ENCODE peak calls at places on chromosomes 13 and 19, in ten cellular contexts. One of them, this sample, is unnamed.

GRCh38 chr13:102846261-102847015 is 606 bp downstream of the ERCC5 start:
- DNase-seq in CD8-positive, alpha-beta T cell: peak
- DNase-seq in neural crest cell: peak
- DNase-seq in fibroblast of pulmonary artery: peak
- DNase-seq in omental fat pad: no peak
- DNase-seq in spleen: peak
- DNase-seq in body of pancreas: peak
- DNase-seq in osteocyte: no peak
- DNase-seq in foreskin fibroblast: no peak
- DNase-seq in IMR-90: peak
- DNase-seq in this sample: peak

GRCh38 chr19:55857149-55857548 is 20.8 kb downstream of the NLRP4 start:
- DNase-seq in CD8-positive, alpha-beta T cell: no peak
- DNase-seq in neural crest cell: no peak
- DNase-seq in fibroblast of pulmonary artery: no peak
- DNase-seq in omental fat pad: no peak
- DNase-seq in spleen: no peak
- DNase-seq in body of pancreas: no peak
- DNase-seq in osteocyte: no peak
- DNase-seq in foreskin fibroblast: no peak
- DNase-seq in IMR-90: no peak
- DNase-seq in this sample: no peak

GRCh38 chr13:32309312-32309711 is 5.9 kb downstream of the ZAR1L start:
- DNase-seq in CD8-positive, alpha-beta T cell: no peak
- DNase-seq in neural crest cell: no peak
- DNase-seq in fibroblast of pulmonary artery: no peak
- DNase-seq in omental fat pad: no peak
- DNase-seq in spleen: no peak
- DNase-seq in body of pancreas: no peak
- DNase-seq in osteocyte: no peak
- DNase-seq in foreskin fibroblast: no peak
- DNase-seq in IMR-90: peak
- DNase-seq in this sample: no peak

GRCh38 chr13:57982782-57983181 is 351.2 kb downstream of the PCDH17 start:
- DNase-seq in CD8-positive, alpha-beta T cell: no peak
- DNase-seq in neural crest cell: no peak
- DNase-seq in fibroblast of pulmonary artery: no peak
- DNase-seq in omental fat pad: no peak
- DNase-seq in spleen: no peak
- DNase-seq in body of pancreas: no peak
- DNase-seq in osteocyte: no peak
- DNase-seq in foreskin fibroblast: no peak
- DNase-seq in IMR-90: no peak
- DNase-seq in this sample: no peak

GRCh38 chr19:6740589-6741348 is 1.3 kb downstream of the TRIP10 start:
- DNase-seq in CD8-positive, alpha-beta T cell: no peak
- DNase-seq in neural crest cell: peak
- DNase-seq in fibroblast of pulmonary artery: no peak
- DNase-seq in omental fat pad: no peak
- DNase-seq in spleen: peak
- DNase-seq in body of pancreas: peak
- DNase-seq in osteocyte: peak
- DNase-seq in foreskin fibroblast: no peak
- DNase-seq in IMR-90: peak
- DNase-seq in this sample: no peak

GRCh38 chr13:76717092-76717491 is 169.1 kb downstream of the KCTD12 start:
- DNase-seq in CD8-positive, alpha-beta T cell: no peak
- DNase-seq in neural crest cell: no peak
- DNase-seq in fibroblast of pulmonary artery: no peak
- DNase-seq in omental fat pad: no peak
- DNase-seq in spleen: no peak
- DNase-seq in body of pancreas: no peak
- DNase-seq in osteocyte: no peak
- DNase-seq in foreskin fibroblast: no peak
- DNase-seq in IMR-90: peak
- DNase-seq in this sample: peak

GRCh38 chr13:100040196-100040595 is 48.7 kb upstream of the PCCA start:
- DNase-seq in CD8-positive, alpha-beta T cell: no peak
- DNase-seq in neural crest cell: no peak
- DNase-seq in fibroblast of pulmonary artery: no peak
- DNase-seq in omental fat pad: no peak
- DNase-seq in spleen: no peak
- DNase-seq in body of pancreas: no peak
- DNase-seq in osteocyte: no peak
- DNase-seq in foreskin fibroblast: no peak
- DNase-seq in IMR-90: no peak
- DNase-seq in this sample: no peak

GRCh38 chr13:79901336-79901735 is 420.4 kb downstream of the NDFIP2 start:
- DNase-seq in CD8-positive, alpha-beta T cell: no peak
- DNase-seq in neural crest cell: no peak
- DNase-seq in fibroblast of pulmonary artery: peak
- DNase-seq in omental fat pad: no peak
- DNase-seq in spleen: no peak
- DNase-seq in body of pancreas: no peak
- DNase-seq in osteocyte: no peak
- DNase-seq in foreskin fibroblast: peak
- DNase-seq in IMR-90: peak
- DNase-seq in this sample: peak

GRCh38 chr13:94233831-94234230 is 245.7 kb downstream of the DCT start:
- DNase-seq in CD8-positive, alpha-beta T cell: no peak
- DNase-seq in neural crest cell: no peak
- DNase-seq in fibroblast of pulmonary artery: no peak
- DNase-seq in omental fat pad: no peak
- DNase-seq in spleen: no peak
- DNase-seq in body of pancreas: no peak
- DNase-seq in osteocyte: no peak
- DNase-seq in foreskin fibroblast: no peak
- DNase-seq in IMR-90: no peak
- DNase-seq in this sample: no peak

GRCh38 chr19:18743281-18743825 is 47.8 kb downstream of the COMP start:
- DNase-seq in CD8-positive, alpha-beta T cell: no peak
- DNase-seq in neural crest cell: no peak
- DNase-seq in fibroblast of pulmonary artery: peak
- DNase-seq in omental fat pad: no peak
- DNase-seq in spleen: no peak
- DNase-seq in body of pancreas: peak
- DNase-seq in osteocyte: no peak
- DNase-seq in foreskin fibroblast: no peak
- DNase-seq in IMR-90: peak
- DNase-seq in this sample: no peak

GRCh38 chr19:53908106-53908932 is 759 bp upstream of the CACNG7 start:
- DNase-seq in CD8-positive, alpha-beta T cell: no peak
- DNase-seq in neural crest cell: peak
- DNase-seq in fibroblast of pulmonary artery: peak
- DNase-seq in omental fat pad: no peak
- DNase-seq in spleen: peak
- DNase-seq in body of pancreas: no peak
- DNase-seq in osteocyte: no peak
- DNase-seq in foreskin fibroblast: peak
- DNase-seq in IMR-90: peak
- DNase-seq in this sample: peak

GRCh38 chr13:106795847-106796246 is 227.9 kb upstream of the ARGLU1 start:
- DNase-seq in CD8-positive, alpha-beta T cell: no peak
- DNase-seq in neural crest cell: no peak
- DNase-seq in fibroblast of pulmonary artery: peak
- DNase-seq in omental fat pad: no peak
- DNase-seq in spleen: no peak
- DNase-seq in body of pancreas: no peak
- DNase-seq in osteocyte: no peak
- DNase-seq in foreskin fibroblast: no peak
- DNase-seq in IMR-90: no peak
- DNase-seq in this sample: no peak

GRCh38 chr13:90868321-90868920 is 479.1 kb upstream of the MIR17HG start:
- DNase-seq in CD8-positive, alpha-beta T cell: no peak
- DNase-seq in neural crest cell: peak
- DNase-seq in fibroblast of pulmonary artery: peak
- DNase-seq in omental fat pad: no peak
- DNase-seq in spleen: no peak
- DNase-seq in body of pancreas: peak
- DNase-seq in osteocyte: no peak
- DNase-seq in foreskin fibroblast: no peak
- DNase-seq in IMR-90: peak
- DNase-seq in this sample: peak

GRCh38 chr13:104320446-104320845 is 1254.2 kb upstream of the SLC10A2 start:
- DNase-seq in CD8-positive, alpha-beta T cell: no peak
- DNase-seq in neural crest cell: no peak
- DNase-seq in fibroblast of pulmonary artery: peak
- DNase-seq in omental fat pad: no peak
- DNase-seq in spleen: no peak
- DNase-seq in body of pancreas: no peak
- DNase-seq in osteocyte: no peak
- DNase-seq in foreskin fibroblast: no peak
- DNase-seq in IMR-90: peak
- DNase-seq in this sample: no peak

GRCh38 chr19:33953592-33953991 is 156.9 kb downstream of the KCTD15 start:
- DNase-seq in CD8-positive, alpha-beta T cell: no peak
- DNase-seq in neural crest cell: no peak
- DNase-seq in fibroblast of pulmonary artery: peak
- DNase-seq in omental fat pad: no peak
- DNase-seq in spleen: no peak
- DNase-seq in body of pancreas: no peak
- DNase-seq in osteocyte: no peak
- DNase-seq in foreskin fibroblast: no peak
- DNase-seq in IMR-90: no peak
- DNase-seq in this sample: no peak
- TF ChIP-seq CTCF in CD8-positive, alpha-beta T cell: no peak
- TF ChIP-seq CTCF in neural crest cell: no peak
- TF ChIP-seq CTCF in fibroblast of pulmonary artery: no peak
- TF ChIP-seq CTCF in omental fat pad: no peak
- TF ChIP-seq CTCF in spleen: no peak
- TF ChIP-seq CTCF in body of pancreas: peak
- TF ChIP-seq CTCF in osteocyte: peak
- TF ChIP-seq CTCF in foreskin fibroblast: no peak
- TF ChIP-seq CTCF in IMR-90: no peak
- TF ChIP-seq CTCF in this sample: no peak

GRCh38 chr19:3224346-3225325 is at the start of gene CELF5:
- DNase-seq in CD8-positive, alpha-beta T cell: peak
- DNase-seq in neural crest cell: peak
- DNase-seq in fibroblast of pulmonary artery: peak
- DNase-seq in omental fat pad: no peak
- DNase-seq in spleen: no peak
- DNase-seq in body of pancreas: peak
- DNase-seq in osteocyte: no peak
- DNase-seq in foreskin fibroblast: peak
- DNase-seq in IMR-90: no peak
- DNase-seq in this sample: no peak
- TF ChIP-seq CTCF in CD8-positive, alpha-beta T cell: peak
- TF ChIP-seq CTCF in neural crest cell: peak
- TF ChIP-seq CTCF in fibroblast of pulmonary artery: no peak
- TF ChIP-seq CTCF in omental fat pad: no peak
- TF ChIP-seq CTCF in spleen: peak
- TF ChIP-seq CTCF in body of pancreas: peak
- TF ChIP-seq CTCF in osteocyte: peak
- TF ChIP-seq CTCF in foreskin fibroblast: no peak
- TF ChIP-seq CTCF in IMR-90: peak
- TF ChIP-seq CTCF in this sample: peak

DNA sequence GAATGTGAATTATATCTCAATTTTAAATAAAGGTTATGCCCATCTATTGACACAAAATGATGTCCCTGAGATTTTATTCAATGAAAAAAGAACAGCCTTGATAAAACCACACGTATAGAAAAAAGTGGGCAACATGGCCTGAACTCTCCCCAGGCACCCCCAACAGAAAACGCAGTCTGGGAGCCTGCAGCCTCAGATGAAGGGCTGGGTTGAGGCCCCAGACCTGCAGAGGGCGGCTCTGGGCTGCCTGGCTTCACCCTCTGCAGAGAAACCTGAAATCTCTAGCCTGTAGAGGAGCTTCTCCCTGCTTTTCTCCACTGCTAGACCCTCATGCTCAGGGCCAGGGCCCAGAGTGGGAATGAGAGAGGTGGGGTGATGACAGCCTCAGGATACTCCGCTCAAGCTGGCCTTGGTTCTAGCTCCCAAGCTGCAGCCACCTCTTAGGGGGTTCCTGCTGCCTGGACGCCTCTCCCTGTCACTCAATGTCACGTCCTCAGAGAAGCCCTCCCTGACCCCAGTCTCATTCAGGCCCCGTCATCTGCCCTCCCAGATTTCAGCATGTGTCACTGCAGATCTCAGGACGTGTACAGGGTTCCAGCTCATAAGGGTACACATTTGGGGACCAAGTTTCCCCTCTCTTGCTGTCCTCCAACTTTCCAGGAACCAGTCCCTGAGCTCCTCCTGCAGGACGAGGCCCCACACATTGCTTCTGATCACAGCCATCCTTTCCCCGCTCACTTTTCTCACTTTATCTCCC is 1.8 kb downstream of the MBD3 start:
- DNase-seq in CD8-positive, alpha-beta T cell: no peak
- DNase-seq in neural crest cell: no peak
- DNase-seq in fibroblast of pulmonary artery: peak
- DNase-seq in omental fat pad: no peak
- DNase-seq in spleen: no peak
- DNase-seq in body of pancreas: no peak
- DNase-seq in osteocyte: no peak
- DNase-seq in foreskin fibroblast: no peak
- DNase-seq in IMR-90: no peak
- DNase-seq in this sample: no peak
- TF ChIP-seq CTCF in CD8-positive, alpha-beta T cell: peak
- TF ChIP-seq CTCF in neural crest cell: peak
- TF ChIP-seq CTCF in fibroblast of pulmonary artery: peak
- TF ChIP-seq CTCF in omental fat pad: no peak
- TF ChIP-seq CTCF in spleen: peak
- TF ChIP-seq CTCF in body of pancreas: no peak
- TF ChIP-seq CTCF in osteocyte: peak
- TF ChIP-seq CTCF in foreskin fibroblast: peak
- TF ChIP-seq CTCF in IMR-90: peak
- TF ChIP-seq CTCF in this sample: peak

GRCh38 chr19:33395561-33396550 is 22.3 kb downstream of the CEBPG start:
- DNase-seq in CD8-positive, alpha-beta T cell: no peak
- DNase-seq in neural crest cell: no peak
- DNase-seq in fibroblast of pulmonary artery: peak
- DNase-seq in omental fat pad: no peak
- DNase-seq in spleen: peak
- DNase-seq in body of pancreas: peak
- DNase-seq in osteocyte: no peak
- DNase-seq in foreskin fibroblast: no peak
- DNase-seq in IMR-90: peak
- DNase-seq in this sample: no peak

GRCh38 chr19:33396701-33397535 is 23.4 kb downstream of the CEBPG start:
- DNase-seq in CD8-positive, alpha-beta T cell: no peak
- DNase-seq in neural crest cell: no peak
- DNase-seq in fibroblast of pulmonary artery: peak
- DNase-seq in omental fat pad: no peak
- DNase-seq in spleen: peak
- DNase-seq in body of pancreas: peak
- DNase-seq in osteocyte: no peak
- DNase-seq in foreskin fibroblast: no peak
- DNase-seq in IMR-90: no peak
- DNase-seq in this sample: no peak

GRCh38 chr19:33399081-33399744 is 25.7 kb downstream of the CEBPG start:
- DNase-seq in CD8-positive, alpha-beta T cell: no peak
- DNase-seq in neural crest cell: no peak
- DNase-seq in fibroblast of pulmonary artery: no peak
- DNase-seq in omental fat pad: no peak
- DNase-seq in spleen: peak
- DNase-seq in body of pancreas: peak
- DNase-seq in osteocyte: no peak
- DNase-seq in foreskin fibroblast: no peak
- DNase-seq in IMR-90: no peak
- DNase-seq in this sample: no peak

GRCh38 chr19:33398361-33399060 is 25.0 kb downstream of the CEBPG start:
- DNase-seq in CD8-positive, alpha-beta T cell: no peak
- DNase-seq in neural crest cell: no peak
- DNase-seq in fibroblast of pulmonary artery: no peak
- DNase-seq in omental fat pad: no peak
- DNase-seq in spleen: peak
- DNase-seq in body of pancreas: no peak
- DNase-seq in osteocyte: no peak
- DNase-seq in foreskin fibroblast: no peak
- DNase-seq in IMR-90: no peak
- DNase-seq in this sample: no peak

GRCh38 chr19:33397536-33398360 is 24.2 kb downstream of the CEBPG start:
- DNase-seq in CD8-positive, alpha-beta T cell: no peak
- DNase-seq in neural crest cell: peak
- DNase-seq in fibroblast of pulmonary artery: no peak
- DNase-seq in omental fat pad: no peak
- DNase-seq in spleen: peak
- DNase-seq in body of pancreas: peak
- DNase-seq in osteocyte: no peak
- DNase-seq in foreskin fibroblast: no peak
- DNase-seq in IMR-90: no peak
- DNase-seq in this sample: no peak
- TF ChIP-seq CTCF in CD8-positive, alpha-beta T cell: no peak
- TF ChIP-seq CTCF in neural crest cell: peak
- TF ChIP-seq CTCF in fibroblast of pulmonary artery: peak
- TF ChIP-seq CTCF in omental fat pad: no peak
- TF ChIP-seq CTCF in spleen: no peak
- TF ChIP-seq CTCF in body of pancreas: no peak
- TF ChIP-seq CTCF in osteocyte: peak
- TF ChIP-seq CTCF in foreskin fibroblast: no peak
- TF ChIP-seq CTCF in IMR-90: no peak
- TF ChIP-seq CTCF in this sample: peak

This sample was measured in HFFc6.